ENCODE peak calls at places on chromosomes 12 and 14, in four cellular contexts. I is left lung, D is Peyer's patch, F is B cell. W is an unnamed sample.
A peak's percentile ranks its signal among the peaks of the same experiment; 100 is the strongest.

GRCh38 chr14:54629183-54629582 is 62.3 kb downstream of the SAMD4A start:
- DNase-seq in D (no peak), F (no peak), I (no peak), W (no peak)

GRCh38 chr14:41549821-41550597 is 56.7 kb upstream of the LRFN5 start:
- DNase-seq in D (no peak), F (no peak), I (no peak), W (no peak)

GRCh38 chr12:132602578-132603239 is 7.7 kb downstream of the LRCOL1 start:
- DNase-seq in D (no peak), F (no peak), I (no peak), W (no peak)

GRCh38 chr14:99763527-99764221 is 29.5 kb upstream of the EML1 start:
- DNase-seq in D (no peak), F (no peak), I (peak; percentile 15), W (no peak)

GRCh38 chr12:2646341-2646740 is 148.4 kb upstream of the FKBP4 start:
- DNase-seq in I (no peak), F (no peak), D (no peak), W (no peak)

GRCh38 chr14:46432516-46432915 is 219.1 kb downstream of the RPL10L start:
- DNase-seq in I (no peak), D (no peak), F (no peak), W (no peak)

GRCh38 chr12:70366581-70367267 is 634 bp downstream of the KCNMB4 start:
- DNase-seq in F (peak; percentile 57), I (peak; percentile 43), D (peak; percentile 60), W (no peak)

GRCh38 chr14:95619785-95620417 is 66.3 kb upstream of the TCL1B start:
- DNase-seq in F (no peak), D (no peak), I (no peak), W (no peak)

GRCh38 chr12:106652510-106653015 is 69.8 kb downstream of the RFX4 start:
- DNase-seq in D (no peak), I (no peak), F (no peak), W (no peak)

GRCh38 chr14:50560929-50561280 is 960 bp downstream of the ATL1 start:
- DNase-seq in I (peak; percentile 90), F (peak; percentile 49), D (peak; percentile 70), W (peak; percentile 73)

GRCh38 chr12:117093918-117094630 is 5.1 kb downstream of the TESC start:
- DNase-seq in F (no peak), I (no peak), D (peak; percentile 22), W (no peak)

GRCh38 chr12:46744256-46744655 is 81.5 kb downstream of the SLC38A4 start:
- DNase-seq in D (no peak), I (no peak), F (no peak), W (no peak)

GRCh38 chr14:50085570-50086315 is 30.6 kb downstream of the VCPKMT start:
- DNase-seq in I (no peak), D (no peak), F (peak; percentile 81), W (no peak)

GRCh38 chr14:104218361-104219180 is 80.2 kb downstream of the KIF26A start:
- DNase-seq in I (no peak), D (peak; percentile 45), F (peak; percentile 34), W (no peak)

GRCh38 chr14:25431211-25432076 is 381.5 kb upstream of the STXBP6 start:
- DNase-seq in F (no peak), D (no peak), I (no peak), W (no peak)

GRCh38 chr12:101459642-101460346 is 15.3 kb upstream of the SPIC start:
- DNase-seq in I (no peak), F (no peak), D (peak; percentile 56), W (no peak)

GRCh38 chr14:51472881-51473280 is 178.8 kb upstream of the FRMD6 start:
- DNase-seq in D (no peak), I (no peak), F (no peak), W (no peak)

GRCh38 chr12:100661300-100661951 is 87.9 kb downstream of the GAS2L3 start:
- DNase-seq in D (no peak), I (no peak), F (no peak), W (no peak)

GRCh38 chr12:88638956-88639355 is 58.7 kb upstream of the KITLG start:
- DNase-seq in F (no peak), I (no peak), D (no peak), W (no peak)

GRCh38 chr12:27554421-27555186 is 30.6 kb downstream of the PPFIBP1 start:
- DNase-seq in I (no peak), F (no peak), D (no peak), W (no peak)

GRCh38 chr12:131116437-131117117 is 162.9 kb downstream of the ADGRD1 start:
- DNase-seq in F (no peak), I (no peak), D (peak; percentile 36), W (no peak)

GRCh38 chr12:54394281-54394719 is 9.8 kb upstream of the ZNF385A start:
- DNase-seq in F (peak; percentile 64), D (no peak), I (peak; percentile 44), W (no peak)

GRCh38 chr14:57464013-57464730 is 29.5 kb downstream of the CCDC198 start:
- DNase-seq in I (no peak), D (no peak), F (no peak), W (no peak)

GRCh38 chr12:70853326-70853725 is 67.2 kb downstream of the PTPRR start:
- DNase-seq in D (no peak), F (no peak), I (no peak), W (no peak)

GRCh38 chr12:66170606-66171005 is 810 bp upstream of the TMBIM4 start:
- DNase-seq in F (no peak), I (no peak), D (no peak), W (no peak)

GRCh38 chr12:42652048-42652447 is 62.5 kb upstream of the PRICKLE1 start:
- DNase-seq in D (no peak), I (no peak), F (no peak), W (no peak)

GRCh38 chr12:124509676-124510300 is 57.6 kb downstream of the NCOR2 start:
- DNase-seq in F (no peak), I (no peak), D (no peak), W (no peak)

GRCh38 chr12:54596526-54596946 is 8.1 kb upstream of the PPP1R1A start:
- DNase-seq in I (peak; percentile 41), F (peak; percentile 48), D (peak; percentile 70), W (no peak)

GRCh38 chr12:39813776-39814175 is 194.2 kb upstream of the ABCD2 start:
- DNase-seq in F (no peak), D (no peak), I (no peak), W (no peak)

GRCh38 chr14:104112609-104113571 is 25.5 kb upstream of the KIF26A start:
- DNase-seq in F (no peak), D (no peak), I (no peak), W (no peak)

GRCh38 chr12:85441025-85441424 is 161.0 kb downstream of the ALX1 start:
- DNase-seq in F (no peak), I (no peak), D (no peak), W (no peak)

GRCh38 chr12:85440273-85440672 is 160.3 kb downstream of the ALX1 start:
- DNase-seq in F (no peak), D (no peak), I (no peak), W (no peak)

GRCh38 chr12:85445060-85445938 is 165.3 kb downstream of the ALX1 start:
- DNase-seq in I (no peak), F (no peak), D (peak; percentile 40), W (no peak)

GRCh38 chr12:85441740-85442139 is 161.7 kb downstream of the ALX1 start:
- DNase-seq in D (no peak), F (no peak), I (no peak), W (no peak)
- TF ChIP-seq CTCF in D (no peak), F (no peak), I (no peak), W (peak; percentile 47)

GRCh38 chr12:78118036-78118435 is 287.3 kb downstream of the NAV3 start:
- DNase-seq in I (no peak), D (no peak), F (no peak), W (no peak)
- TF ChIP-seq CTCF in I (no peak), D (no peak), F (no peak), W (no peak)

GRCh38 chr12:62847709-62848108 is 87.2 kb downstream of the PPM1H start:
- DNase-seq in F (no peak), I (no peak), D (no peak), W (no peak)

GRCh38 chr12:62844915-62845314 is 90.0 kb downstream of the PPM1H start:
- DNase-seq in I (no peak), D (no peak), F (no peak), W (no peak)

GRCh38 chr12:62846506-62846905 is 88.4 kb downstream of the PPM1H start:
- DNase-seq in D (no peak), F (no peak), I (no peak), W (no peak)

GRCh38 chr12:62849398-62849797 is 85.6 kb downstream of the PPM1H start:
- DNase-seq in F (no peak), I (no peak), D (no peak), W (no peak)

GRCh38 chr12:62848418-62848817 is 86.5 kb downstream of the PPM1H start:
- DNase-seq in D (no peak), F (no peak), I (no peak), W (no peak)
- TF ChIP-seq CTCF in D (no peak), F (no peak), I (no peak), W (no peak)

DNA sequence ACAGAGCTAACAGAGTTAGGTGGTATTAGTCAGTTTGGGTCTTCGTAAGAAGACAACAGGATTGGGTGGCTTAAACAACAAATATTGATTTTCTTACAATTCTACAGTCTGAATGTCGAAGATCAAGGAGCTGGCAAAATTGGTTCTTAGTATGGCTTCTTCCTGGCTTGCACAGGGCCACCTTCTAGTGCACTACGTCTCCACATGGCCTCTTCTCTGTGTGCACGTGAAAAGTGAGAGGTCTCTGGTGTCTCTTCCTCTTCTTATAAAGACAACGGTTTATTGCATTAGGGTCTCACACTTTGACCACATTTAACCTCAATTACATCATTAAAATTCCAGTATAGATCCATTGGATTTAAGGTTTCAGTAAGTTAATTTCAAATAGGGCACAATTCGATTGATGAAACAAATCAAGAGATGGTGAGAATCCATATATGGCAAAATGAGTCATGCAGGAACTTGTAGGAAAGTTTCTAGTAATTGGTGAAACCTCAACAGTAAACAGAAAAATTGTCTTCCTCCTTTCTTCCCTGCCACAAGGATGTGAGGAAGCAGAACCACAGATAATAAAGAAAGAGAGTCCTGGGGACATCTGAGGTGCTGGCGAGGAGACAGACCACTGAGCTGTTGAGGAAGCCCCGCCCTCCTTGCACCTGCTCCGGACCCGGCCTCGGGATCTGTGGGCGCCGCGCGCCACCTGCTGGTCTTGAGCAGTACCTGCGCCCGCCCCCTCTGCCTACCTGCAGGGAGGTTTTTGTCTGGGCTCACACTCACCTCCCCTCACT is 846.7 kb downstream of the TMEM121 start:
- DNase-seq in I (peak; percentile 49), D (peak; percentile 73), F (peak; percentile 79), W (no peak)
- TF ChIP-seq CTCF in I (peak; percentile 46), D (peak; percentile 62), F (peak; percentile 85), W (peak; percentile 42)

DNA sequence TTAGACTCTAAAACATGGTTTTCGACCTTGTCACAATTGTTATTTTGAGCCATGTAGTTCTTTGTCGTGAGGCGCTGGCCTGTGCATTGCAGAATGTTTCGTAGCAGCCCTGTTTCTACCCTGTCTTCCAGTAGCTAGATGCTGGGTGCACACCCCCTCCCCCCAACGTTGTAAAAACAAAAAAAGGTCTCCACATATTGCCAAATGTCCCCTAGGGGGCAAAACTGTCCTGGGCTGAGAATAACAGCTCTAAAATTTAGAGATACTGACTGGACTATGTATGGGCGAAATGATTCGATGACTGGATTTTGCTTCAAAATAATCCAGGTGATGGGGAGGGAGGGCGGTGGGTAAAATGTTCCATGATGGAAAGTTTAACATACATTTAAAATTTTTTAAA is 126.1 kb upstream of the FUT8 start:
- DNase-seq in D (no peak), I (no peak), F (peak; percentile 73), W (no peak)
- TF ChIP-seq CTCF in D (no peak), I (no peak), F (peak; percentile 67), W (peak; percentile 51)

W was measured in type B pancreatic cell.